ENCODE peak calls at places on chromosomes 12 and 14, in nine cellular contexts. K, D, Y, H, R, F, G, O and Q are unnamed samples.

GRCh38 chr14:70289138-70289537 is 70.3 kb downstream of the COX16 start:
- DNase-seq in O (no peak), F (no peak), D (no peak), R (no peak), H (no peak), K (no peak), G (no peak), Y (no peak), Q (no peak)

GRCh38 chr12:116127858-116128257 is 149.6 kb downstream of the MED13L start:
- DNase-seq in F (no peak), R (no peak), H (no peak), O (no peak), G (no peak), Y (no peak), K (no peak), D (no peak), Q (no peak)

GRCh38 chr12:108004368-108004767 is 124.7 kb upstream of the WSCD2 start:
- DNase-seq in G (no peak), H (no peak), D (no peak), R (no peak), O (peak; percentile 60), Y (no peak), K (no peak), F (no peak), Q (no peak)

GRCh38 chr14:82422186-82422585 is 888.5 kb upstream of the SEL1L start:
- DNase-seq in Y (no peak), K (no peak), O (no peak), F (no peak), D (no peak), H (no peak), G (no peak), R (no peak), Q (no peak)

GRCh38 chr14:92582706-92583452 is 69.3 kb downstream of the RIN3 start:
- DNase-seq in K (no peak), Y (no peak), D (no peak), F (no peak), G (no peak), H (no peak), O (no peak), R (no peak), Q (no peak)

GRCh38 chr14:77989441-77989891 is 180.7 kb upstream of the NRXN3 start:
- DNase-seq in K (no peak), Y (no peak), H (no peak), R (no peak), O (no peak), D (no peak), G (no peak), F (no peak), Q (no peak)

GRCh38 chr14:104431351-104431928 is 148.1 kb upstream of the C14orf180 start:
- DNase-seq in F (no peak), K (no peak), G (peak; percentile 63), R (no peak), D (no peak), H (no peak), Y (no peak), O (peak; percentile 39), Q (no peak)

GRCh38 chr12:1518486-1518762 is 76.0 kb downstream of the FBXL14 start:
- DNase-seq in Y (no peak), D (no peak), F (no peak), O (no peak), K (no peak), G (no peak), H (no peak), R (no peak), Q (no peak)

GRCh38 chr14:101069666-101070362 is 166.3 kb upstream of the RTL1 start:
- DNase-seq in O (peak; percentile 86), F (no peak), R (no peak), H (peak; percentile 17), G (peak; percentile 41), Y (peak; percentile 0), D (peak; percentile 4), K (no peak), Q (no peak)

GRCh38 chr14:101068958-101069549 is 165.5 kb upstream of the RTL1 start:
- DNase-seq in R (no peak), O (peak; percentile 86), D (peak; percentile 1), G (peak; percentile 44), K (no peak), H (peak; percentile 21), Y (no peak), F (no peak), Q (peak; percentile 17)

GRCh38 chr14:101070540-101071492 is 167.3 kb upstream of the RTL1 start:
- DNase-seq in K (no peak), O (peak; percentile 89), H (peak; percentile 5), Y (no peak), D (peak; percentile 5), R (no peak), F (peak; percentile 27), G (peak; percentile 62), Q (no peak)

GRCh38 chr14:101066826-101067508 is 163.4 kb upstream of the RTL1 start:
- DNase-seq in F (no peak), Y (peak; percentile 18), H (no peak), R (no peak), G (peak; percentile 74), K (no peak), D (peak; percentile 1), O (no peak), Q (peak; percentile 20)

DNA sequence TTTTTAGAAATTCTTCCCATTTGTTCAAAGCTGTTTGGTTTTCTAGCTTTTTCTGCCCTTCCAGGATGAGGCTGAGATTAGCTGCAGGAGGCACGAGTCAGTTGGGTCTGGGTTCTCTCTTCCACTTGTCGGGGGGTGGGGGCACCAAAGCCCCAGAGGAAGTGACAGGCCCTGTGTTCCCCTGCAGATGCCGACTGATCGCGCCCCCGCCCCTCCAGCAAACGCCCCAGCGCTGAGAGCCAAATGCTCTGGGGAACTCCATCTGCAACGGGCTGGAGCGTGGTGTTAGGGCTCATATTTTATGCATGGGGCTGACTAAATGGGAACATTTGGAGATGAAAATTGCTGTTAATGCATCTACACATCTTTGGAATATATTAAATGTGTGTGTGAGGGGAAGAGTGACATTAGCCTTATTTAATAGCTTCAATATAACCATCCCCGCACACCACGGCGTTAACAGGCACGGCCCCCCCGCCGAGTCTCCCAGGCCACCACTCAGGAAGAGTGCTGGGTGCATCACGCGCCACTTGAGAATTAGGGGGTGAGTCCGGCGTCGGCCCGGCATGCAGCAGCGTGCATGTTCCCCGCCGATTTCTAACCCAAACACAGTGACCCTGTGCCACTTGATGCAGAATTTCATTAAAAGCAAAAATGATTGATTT is 164.9 kb upstream of the RTL1 start:
- DNase-seq in F (no peak), D (peak; percentile 1), R (no peak), Y (peak; percentile 9), O (no peak), G (peak; percentile 56), K (no peak), H (no peak), Q (no peak)
- TF ChIP-seq EP300 in F (no peak), D (no peak), R (no peak), Y (no peak), O (no peak), G (no peak), K (no peak), H (no peak), Q (no peak)

DNA sequence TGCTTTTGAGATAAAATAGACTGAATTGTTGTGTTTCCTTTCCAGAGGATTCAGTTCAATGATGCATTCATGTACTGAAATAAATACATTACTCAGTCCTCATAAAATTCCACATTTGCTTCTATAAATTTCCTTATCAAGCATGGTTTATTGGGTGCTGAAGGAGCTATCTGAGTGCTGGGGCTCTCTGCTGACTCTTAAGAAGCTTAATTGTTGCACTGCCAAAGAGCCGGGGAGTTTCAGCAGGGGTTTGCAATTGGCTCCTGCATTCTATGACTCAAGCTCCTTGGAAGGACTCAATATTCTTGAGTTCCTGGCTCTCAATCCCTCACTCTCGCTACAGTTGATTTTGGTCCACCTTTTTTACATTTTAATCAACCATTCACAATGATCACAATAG is 69.8 kb upstream of the PYGL start:
- DNase-seq in O (no peak), Y (no peak), D (no peak), K (no peak), G (no peak), F (no peak), R (no peak), H (no peak), Q (no peak)
- H3K27ac ChIP-seq in O (no peak overlapping the region), Y (no peak overlapping the region), D (no peak overlapping the region), K (no peak overlapping the region), G (no peak overlapping the region), F (peak overlapping the region; percentile 18), R (no peak overlapping the region), H (no peak overlapping the region), Q (no peak overlapping the region)

DNA sequence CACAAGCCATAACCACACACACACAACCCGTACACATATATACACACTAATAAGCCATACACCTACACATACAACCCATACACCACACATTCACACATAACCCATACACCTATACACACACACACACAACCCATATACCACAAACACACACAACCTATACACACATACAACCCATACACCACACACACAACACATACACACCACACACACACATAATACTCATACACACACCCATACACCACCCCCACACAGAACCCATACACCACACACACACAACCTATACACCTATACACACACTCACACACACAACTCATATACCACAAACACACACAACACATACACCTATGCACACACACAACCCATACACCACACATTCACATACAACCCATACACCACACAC is 44.1 kb downstream of the TMEM121 start:
- DNase-seq in Y (no peak), K (no peak), D (no peak), H (no peak), R (no peak), F (no peak), G (peak; percentile 7), O (no peak), Q (no peak)
- H3K4me1 ChIP-seq in Y (no peaks in the 10 kb centered on the region), K (peaks cover 9% of the 10 kb centered on the region), D (no peaks in the 10 kb centered on the region), H (no peaks in the 10 kb centered on the region), R (no peaks in the 10 kb centered on the region), F (no peaks in the 10 kb centered on the region), G (no peaks in the 10 kb centered on the region), O (no peaks in the 10 kb centered on the region), Q (no peaks in the 10 kb centered on the region)

DNA sequence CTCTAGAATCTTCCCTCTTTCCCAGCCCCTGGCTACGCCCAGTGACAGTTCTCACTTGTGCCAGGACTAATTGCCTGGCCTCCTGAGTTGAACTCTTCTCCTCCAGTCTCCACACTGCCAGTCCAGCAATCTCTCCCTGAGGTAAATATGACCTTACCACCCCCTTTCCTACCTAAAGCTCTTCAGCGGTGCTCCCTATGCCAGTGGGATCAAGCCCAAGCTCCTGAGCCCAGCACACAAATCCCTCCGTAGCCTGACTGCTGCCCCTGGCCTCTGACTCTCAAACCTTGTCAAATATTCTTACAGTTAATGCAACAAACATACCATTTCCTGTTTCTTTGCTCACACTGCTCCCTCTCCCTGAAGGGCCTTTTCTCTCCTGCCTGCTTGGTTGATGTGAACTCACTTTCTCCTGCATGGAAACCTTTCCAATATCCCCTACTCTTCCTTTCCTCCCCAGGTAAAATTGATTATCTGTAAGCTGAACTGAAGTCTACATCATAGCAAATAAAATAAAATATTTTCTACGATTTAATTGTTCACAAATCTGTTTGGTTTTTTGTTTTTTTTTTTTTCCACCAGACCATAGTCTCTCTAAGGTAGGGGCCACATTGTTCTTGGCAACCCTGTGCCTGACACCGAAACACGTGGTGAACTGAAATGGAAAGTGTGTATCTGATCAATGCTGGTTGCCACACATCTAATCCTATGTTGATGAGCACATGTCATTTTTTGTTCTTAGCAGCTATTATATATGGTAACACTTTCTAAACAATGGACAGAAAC is 147.5 kb downstream of the SLC38A6 start:
- DNase-seq in O (no peak), R (no peak), Y (no peak), F (no peak), H (no peak), D (no peak), G (no peak), K (no peak), Q (no peak)
- TF ChIP-seq EP300 in O (no peak), R (no peak), Y (no peak), F (no peak), H (no peak), D (no peak), G (no peak), K (no peak), Q (no peak)

GRCh38 chr12:11752403-11753150 is 103.1 kb downstream of the ETV6 start:
- DNase-seq in Y (no peak), D (no peak), H (no peak), K (no peak), G (no peak), R (no peak), O (no peak), F (no peak), Q (no peak)
- H3K27ac ChIP-seq in Y (no peak overlapping the region), D (peak overlapping the region; percentile 74), H (peak overlapping the region; percentile 82), K (no peak overlapping the region), G (peak overlapping the region; percentile 0), R (no peak overlapping the region), O (peak overlapping the region; percentile 91), F (no peak overlapping the region), Q (peak overlapping the region; percentile 40)